ENCODE peak calls at places on chromosome 20, in four cellular contexts. T is MM.1S, K is IMR-90, A is cardiac fibroblast. M is an unnamed sample.

GRCh38 chr20:17614812-17615644 is 45.2 kb downstream of the DSTN start:
- DNase-seq in A (no peak), K (no peak), T (no peak), M (no peak)

GRCh38 chr20:31670371-31671228 is 32.9 kb downstream of the COX4I2 start:
- DNase-seq in A (no peak), K (peak; percentile 75), T (no peak), M (peak; percentile 47)

GRCh38 chr20:59159091-59159821 is 4.4 kb upstream of the ZNF831 start:
- DNase-seq in K (no peak), A (no peak), T (no peak), M (no peak)

GRCh38 chr20:51365670-51366069 is 176.8 kb downstream of the NFATC2 start:
- DNase-seq in A (peak; percentile 94), T (no peak), K (peak; percentile 92), M (peak; percentile 94)

GRCh38 chr20:11995750-11996567 is 78.3 kb downstream of the BTBD3 start:
- DNase-seq in A (no peak), T (no peak), K (peak; percentile 1), M (no peak)

GRCh38 chr20:7214081-7214740 is 446.7 kb downstream of the BMP2 start:
- DNase-seq in T (no peak), K (no peak), A (no peak), M (no peak)

GRCh38 chr20:53152228-53152627 is 180.1 kb downstream of the TSHZ2 start:
- DNase-seq in K (no peak), T (no peak), A (no peak), M (no peak)

GRCh38 chr20:17797163-17797562 is 97.4 kb downstream of the BANF2 start:
- DNase-seq in T (no peak), K (no peak), A (no peak), M (no peak)

GRCh38 chr20:6069669-6070068 is 15.8 kb upstream of the LRRN4 start:
- DNase-seq in K (no peak), A (no peak), T (no peak), M (no peak)

GRCh38 chr20:50992733-50993457 is 30.0 kb downstream of the KCNG1 start:
- DNase-seq in T (peak; percentile 72), A (peak; percentile 92), K (peak; percentile 69), M (peak; percentile 76)

GRCh38 chr20:25584905-25585704 is at the start of gene NINL:
- DNase-seq in A (peak; percentile 50), T (no peak), K (peak; percentile 48), M (peak; percentile 45)

GRCh38 chr20:9981834-9982233 is 53.0 kb upstream of the ANKEF1 start:
- DNase-seq in A (no peak), K (no peak), T (no peak), M (no peak)

GRCh38 chr20:50850721-50851286 is 55.9 kb downstream of the BCAS4 start:
- DNase-seq in T (no peak), K (no peak), A (no peak), M (no peak)

GRCh38 chr20:610130-611046 is at the start of gene TCF15:
- DNase-seq in T (no peak), A (peak; percentile 7), K (no peak), M (no peak)

GRCh38 chr20:61295726-61296628 is 43.9 kb downstream of the CDH4 start:
- DNase-seq in A (peak; percentile 5), K (no peak), T (no peak), M (no peak)

GRCh38 chr20:57649617-57650015 is 29.4 kb upstream of the ZBP1 start:
- DNase-seq in K (no peak), T (no peak), A (no peak), M (no peak)

GRCh38 chr20:32763202-32763999 is 1.2 kb downstream of the DNMT3B start:
- DNase-seq in K (no peak), A (no peak), T (peak; percentile 58), M (no peak)

GRCh38 chr20:16445482-16445881 is 127.8 kb downstream of the KIF16B start:
- DNase-seq in A (no peak), T (no peak), K (no peak), M (no peak)

GRCh38 chr20:25135031-25135430 is 53.1 kb upstream of the VSX1 start:
- DNase-seq in A (no peak), T (no peak), K (no peak), M (no peak)

GRCh38 chr20:56433880-56434255 is 21.8 kb downstream of the CASS4 start:
- DNase-seq in T (no peak), A (peak; percentile 76), K (peak; percentile 94), M (peak; percentile 84)

GRCh38 chr20:9360427-9360826 is 154.0 kb upstream of the LAMP5 start:
- DNase-seq in A (no peak), K (peak; percentile 22), T (no peak), M (no peak)

GRCh38 chr20:6636209-6637159 is 131.0 kb upstream of the BMP2 start:
- DNase-seq in K (peak; percentile 69), A (peak; percentile 89), T (peak; percentile 25), M (peak; percentile 77)

GRCh38 chr20:50713677-50714101 is 17.7 kb upstream of the PARD6B start:
- DNase-seq in A (peak; percentile 64), K (peak; percentile 61), T (no peak), M (peak; percentile 75)

GRCh38 chr20:53652090-53652858 is 58.6 kb upstream of the ZNF217 start:
- DNase-seq in T (peak; percentile 93), A (peak; percentile 24), K (peak; percentile 28), M (no peak)

GRCh38 chr20:59434950-59435349 is 134.5 kb downstream of the EDN3 start:
- DNase-seq in T (no peak), A (no peak), K (no peak), M (no peak)

GRCh38 chr20:54122189-54122588 is 51.6 kb downstream of the CYP24A1 start:
- DNase-seq in K (peak; percentile 68), T (no peak), A (peak; percentile 76), M (peak; percentile 47)

GRCh38 chr20:17875106-17875980 is 93.3 kb downstream of the SNX5 start:
- DNase-seq in T (no peak), K (peak; percentile 55), A (peak; percentile 53), M (peak; percentile 94)

GRCh38 chr20:20224806-20225205 is 143.1 kb upstream of the INSM1 start:
- DNase-seq in K (no peak), T (no peak), A (no peak), M (peak; percentile 11)

GRCh38 chr20:20223981-20224380 is 143.9 kb upstream of the INSM1 start:
- DNase-seq in K (no peak), T (no peak), A (no peak), M (no peak)

GRCh38 chr20:20226554-20226953 is 141.3 kb upstream of the INSM1 start:
- DNase-seq in K (no peak), T (no peak), A (no peak), M (no peak)

GRCh38 chr20:20227013-20227571 is 140.8 kb upstream of the INSM1 start:
- DNase-seq in K (no peak), A (no peak), T (no peak), M (no peak)

GRCh38 chr20:20225325-20225724 is 142.6 kb upstream of the INSM1 start:
- DNase-seq in T (no peak), A (no peak), K (no peak), M (no peak)
- TF ChIP-seq CTCF in T (no peak), A (no peak), K (no peak), M (no peak)

GRCh38 chr20:45833030-45833882 is at the start of gene SNX21:
- DNase-seq in T (peak; percentile 18), K (peak; percentile 94), A (peak; percentile 96), M (peak; percentile 97)

GRCh38 chr20:45834797-45835161 is 1.2 kb downstream of the SNX21 start:
- DNase-seq in K (no peak), A (no peak), T (no peak), M (no peak)

GRCh38 chr20:45836841-45837240 is 3.2 kb downstream of the SNX21 start:
- DNase-seq in K (no peak), T (no peak), A (no peak), M (peak; percentile 70)

GRCh38 chr20:45833883-45834796 is 541 bp downstream of the SNX21 start:
- DNase-seq in A (peak; percentile 57), K (peak; percentile 49), T (no peak), M (peak; percentile 66)

DNA sequence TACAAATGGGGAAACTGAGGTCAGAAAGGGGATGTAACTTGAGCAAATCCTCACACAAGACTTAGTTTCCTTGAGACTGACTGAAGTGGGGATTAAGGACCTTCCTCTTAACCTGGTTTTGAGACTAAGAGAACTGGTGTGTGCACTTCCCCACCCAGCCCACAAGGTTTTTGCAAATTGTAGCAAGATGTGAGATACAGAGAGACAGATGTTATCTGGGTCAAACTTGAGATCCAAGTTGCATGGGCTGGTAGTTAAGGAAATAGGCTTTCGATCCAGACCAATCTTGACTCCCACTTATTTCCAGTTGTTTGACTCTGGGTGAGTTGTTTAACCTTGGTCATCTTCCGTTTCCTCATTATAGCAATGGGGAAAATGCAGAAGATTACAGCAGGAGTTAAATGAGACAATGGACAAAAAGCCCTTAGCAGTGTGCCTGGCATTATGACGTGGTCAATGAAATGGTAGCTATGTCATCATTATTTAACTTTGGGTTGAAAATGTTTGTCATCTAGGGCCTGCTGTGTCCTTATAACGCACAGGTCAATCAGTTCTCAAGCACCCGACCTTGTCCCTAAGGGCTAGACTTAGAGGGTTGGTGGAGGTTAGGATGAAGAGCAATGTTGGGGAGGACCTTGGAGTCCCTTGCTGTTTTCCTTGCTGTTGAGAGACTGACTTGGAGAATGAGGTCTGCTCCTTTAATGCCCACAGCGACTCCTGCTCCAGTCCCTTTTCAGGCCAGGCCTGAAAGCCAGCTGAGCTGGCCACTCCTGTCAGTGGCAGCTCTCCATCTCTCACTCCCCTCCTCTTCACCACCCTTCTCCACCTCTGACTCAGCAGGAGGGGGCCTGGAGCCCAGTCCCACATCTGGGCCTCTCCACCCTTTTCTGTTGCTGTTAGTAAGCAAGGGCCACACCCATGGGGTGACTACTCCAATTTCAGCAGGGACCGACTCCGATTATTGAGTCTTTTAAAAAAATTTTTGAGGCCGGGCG is 1.9 kb downstream of the SNX21 start:
- DNase-seq in T (no peak), K (peak; percentile 47), A (peak; percentile 80), M (peak; percentile 92)
- H3K4me3 ChIP-seq in T (no peak overlapping the region), K (no peak overlapping the region), A (peak overlapping the region; percentile 74), M (peak overlapping the region; percentile 90)

DNA sequence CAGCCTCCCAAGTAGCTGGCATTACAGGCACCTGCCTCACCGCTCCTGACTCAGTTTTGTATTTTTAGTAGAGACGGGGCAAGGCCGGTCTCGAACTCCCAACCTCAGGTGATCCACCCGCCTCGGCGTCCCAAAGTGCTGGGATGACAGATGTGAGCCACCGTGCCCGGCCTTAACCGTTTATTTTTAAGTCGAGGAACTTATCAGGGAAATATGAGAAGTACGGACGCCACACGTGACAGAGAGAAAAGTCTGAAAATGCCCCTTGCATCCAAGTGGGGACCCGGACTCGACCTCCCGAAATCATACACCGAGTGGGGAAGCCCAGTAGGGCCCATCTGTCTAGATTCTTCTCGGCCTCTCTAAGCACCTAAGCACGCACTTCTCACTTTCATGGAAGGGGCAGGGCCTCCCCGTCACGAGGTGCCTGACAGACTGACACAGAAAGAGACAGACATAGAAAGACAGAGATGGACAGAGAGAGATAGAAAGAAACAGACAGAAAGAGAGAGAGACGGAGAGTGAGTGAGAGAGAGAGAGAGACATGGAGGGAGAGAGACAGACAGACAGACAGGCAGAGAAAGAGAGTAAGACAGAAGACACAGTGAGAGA is 756.5 kb upstream of the DEFB115 start:
- DNase-seq in K (no peak), A (no peak), T (no peak), M (no peak)
- TF ChIP-seq CTCF in K (no peak), A (no peak), T (no peak), M (no peak)

GRCh38 chr20:62885046-62885445 is 23.4 kb upstream of the TCFL5 start:
- DNase-seq in A (no peak), T (no peak), K (no peak), M (no peak)

GRCh38 chr20:62885808-62886708 is 24.4 kb upstream of the TCFL5 start:
- DNase-seq in T (peak; percentile 74), A (no peak), K (no peak), M (no peak)

GRCh38 chr20:62887147-62887859 is 25.7 kb upstream of the TCFL5 start:
- DNase-seq in K (peak; percentile 96), A (peak; percentile 90), T (no peak), M (peak; percentile 66)

GRCh38 chr20:62887860-62888239 is 26.2 kb upstream of the TCFL5 start:
- DNase-seq in K (no peak), T (no peak), A (peak; percentile 24), M (no peak)

GRCh38 chr20:62886709-62887058 is 25.1 kb upstream of the TCFL5 start:
- DNase-seq in A (no peak), T (no peak), K (no peak), M (no peak)
- H3K4me3 ChIP-seq in A (no peak overlapping the region), T (no peak overlapping the region), K (no peak overlapping the region), M (no peak overlapping the region)